ENCODE peak calls at places on chromosomes 12 and 14, in eight cellular contexts. One of them, this sample, is unnamed.

GRCh38 chr12:52275686-52276085 is 1.2 kb downstream of the KRT86 start:
- DNase-seq in midbrain: no peak
- DNase-seq in NCI-H1092 treated with DMSO at 0.1 percent for 48 hours: no peak
- DNase-seq in NCI-H748 treated with DMSO at 0.1 percent for 48 hours: no peak
- DNase-seq in HCEC 1CT: no peak
- DNase-seq in GDM1: no peak
- DNase-seq in KG1: no peak
- DNase-seq in activated CD4-positive, alpha-beta T cell treated with anti-CD3 and anti-CD28 coated beads, Interleukin-2, amount 10 ng/mL, durations not matched to agents 7 days and 5 days: no peak
- DNase-seq in this sample: no peak

GRCh38 chr12:67726868-67727267 is 78.3 kb downstream of the DYRK2 start:
- DNase-seq in midbrain: no peak
- DNase-seq in NCI-H1092 treated with DMSO at 0.1 percent for 48 hours: no peak
- DNase-seq in NCI-H748 treated with DMSO at 0.1 percent for 48 hours: no peak
- DNase-seq in HCEC 1CT: no peak
- DNase-seq in GDM1: no peak
- DNase-seq in KG1: no peak
- DNase-seq in activated CD4-positive, alpha-beta T cell treated with anti-CD3 and anti-CD28 coated beads, Interleukin-2, amount 10 ng/mL, durations not matched to agents 7 days and 5 days: no peak
- DNase-seq in this sample: no peak

GRCh38 chr12:17302001-17302400 is 696.0 kb upstream of the LMO3 start:
- DNase-seq in midbrain: no peak
- DNase-seq in NCI-H1092 treated with DMSO at 0.1 percent for 48 hours: no peak
- DNase-seq in NCI-H748 treated with DMSO at 0.1 percent for 48 hours: no peak
- DNase-seq in HCEC 1CT: no peak
- DNase-seq in GDM1: no peak
- DNase-seq in KG1: no peak
- DNase-seq in activated CD4-positive, alpha-beta T cell treated with anti-CD3 and anti-CD28 coated beads, Interleukin-2, amount 10 ng/mL, durations not matched to agents 7 days and 5 days: no peak
- DNase-seq in this sample: no peak

GRCh38 chr12:116650062-116650461 is 87.8 kb downstream of the SPRING1 start:
- DNase-seq in midbrain: no peak
- DNase-seq in NCI-H1092 treated with DMSO at 0.1 percent for 48 hours: no peak
- DNase-seq in NCI-H748 treated with DMSO at 0.1 percent for 48 hours: no peak
- DNase-seq in HCEC 1CT: no peak
- DNase-seq in GDM1: no peak
- DNase-seq in KG1: no peak
- DNase-seq in activated CD4-positive, alpha-beta T cell treated with anti-CD3 and anti-CD28 coated beads, Interleukin-2, amount 10 ng/mL, durations not matched to agents 7 days and 5 days: no peak
- DNase-seq in this sample: no peak

GRCh38 chr14:76497550-76498484 is 121.9 kb downstream of the ESRRB start:
- DNase-seq in midbrain: no peak
- DNase-seq in NCI-H1092 treated with DMSO at 0.1 percent for 48 hours: peak
- DNase-seq in NCI-H748 treated with DMSO at 0.1 percent for 48 hours: no peak
- DNase-seq in HCEC 1CT: no peak
- DNase-seq in GDM1: no peak
- DNase-seq in KG1: no peak
- DNase-seq in activated CD4-positive, alpha-beta T cell treated with anti-CD3 and anti-CD28 coated beads, Interleukin-2, amount 10 ng/mL, durations not matched to agents 7 days and 5 days: no peak
- DNase-seq in this sample: no peak

GRCh38 chr14:89721330-89721729 is 233.2 kb downstream of the EFCAB11 start:
- DNase-seq in midbrain: no peak
- DNase-seq in NCI-H1092 treated with DMSO at 0.1 percent for 48 hours: no peak
- DNase-seq in NCI-H748 treated with DMSO at 0.1 percent for 48 hours: no peak
- DNase-seq in HCEC 1CT: no peak
- DNase-seq in GDM1: no peak
- DNase-seq in KG1: no peak
- DNase-seq in activated CD4-positive, alpha-beta T cell treated with anti-CD3 and anti-CD28 coated beads, Interleukin-2, amount 10 ng/mL, durations not matched to agents 7 days and 5 days: no peak
- DNase-seq in this sample: no peak

GRCh38 chr12:123264642-123265041 is 7.0 kb downstream of the CDK2AP1 start:
- DNase-seq in midbrain: peak
- DNase-seq in NCI-H1092 treated with DMSO at 0.1 percent for 48 hours: no peak
- DNase-seq in NCI-H748 treated with DMSO at 0.1 percent for 48 hours: no peak
- DNase-seq in HCEC 1CT: no peak
- DNase-seq in GDM1: peak
- DNase-seq in KG1: no peak
- DNase-seq in activated CD4-positive, alpha-beta T cell treated with anti-CD3 and anti-CD28 coated beads, Interleukin-2, amount 10 ng/mL, durations not matched to agents 7 days and 5 days: no peak
- DNase-seq in this sample: no peak

GRCh38 chr14:64703393-64704144 is 655 bp upstream of the PLEKHG3 start:
- DNase-seq in midbrain: no peak
- DNase-seq in NCI-H1092 treated with DMSO at 0.1 percent for 48 hours: no peak
- DNase-seq in NCI-H748 treated with DMSO at 0.1 percent for 48 hours: peak
- DNase-seq in HCEC 1CT: no peak
- DNase-seq in GDM1: no peak
- DNase-seq in KG1: no peak
- DNase-seq in activated CD4-positive, alpha-beta T cell treated with anti-CD3 and anti-CD28 coated beads, Interleukin-2, amount 10 ng/mL, durations not matched to agents 7 days and 5 days: no peak
- DNase-seq in this sample: no peak

GRCh38 chr14:88170333-88170732 is 152.7 kb downstream of the KCNK10 start:
- DNase-seq in midbrain: no peak
- DNase-seq in NCI-H1092 treated with DMSO at 0.1 percent for 48 hours: no peak
- DNase-seq in NCI-H748 treated with DMSO at 0.1 percent for 48 hours: peak
- DNase-seq in HCEC 1CT: no peak
- DNase-seq in GDM1: no peak
- DNase-seq in KG1: no peak
- DNase-seq in activated CD4-positive, alpha-beta T cell treated with anti-CD3 and anti-CD28 coated beads, Interleukin-2, amount 10 ng/mL, durations not matched to agents 7 days and 5 days: no peak
- DNase-seq in this sample: no peak